ENCODE peak calls at places on chromosome 13, in five cellular contexts. One of them, this sample, is unnamed.

GRCh38 chr13:111252449-111253124 is 67.9 kb upstream of the TEX29 start:
- DNase-seq in cerebellar nuclear complex: no peak
- DNase-seq in T-helper 2 cell treated with Interferon-gamma antibody and Interleukin-4, amounts not matched to agents 5 μg/mL and 100 μg/mL, for 36 hours: no peak
- DNase-seq in MV-4-11: no peak
- DNase-seq in heart right ventricle: no peak
- DNase-seq in this sample: no peak

GRCh38 chr13:110179116-110179857 is 127.7 kb downstream of the COL4A1 start:
- DNase-seq in cerebellar nuclear complex: no peak
- DNase-seq in T-helper 2 cell treated with Interferon-gamma antibody and Interleukin-4, amounts not matched to agents 5 μg/mL and 100 μg/mL, for 36 hours: no peak
- DNase-seq in MV-4-11: no peak
- DNase-seq in heart right ventricle: no peak
- DNase-seq in this sample: no peak

GRCh38 chr13:94093652-94094310 is 385.7 kb downstream of the DCT start:
- DNase-seq in cerebellar nuclear complex: no peak
- DNase-seq in T-helper 2 cell treated with Interferon-gamma antibody and Interleukin-4, amounts not matched to agents 5 μg/mL and 100 μg/mL, for 36 hours: no peak
- DNase-seq in MV-4-11: no peak
- DNase-seq in heart right ventricle: no peak
- DNase-seq in this sample: no peak

GRCh38 chr13:67574320-67575233 is 344.4 kb upstream of the PCDH9 start:
- DNase-seq in cerebellar nuclear complex: no peak
- DNase-seq in T-helper 2 cell treated with Interferon-gamma antibody and Interleukin-4, amounts not matched to agents 5 μg/mL and 100 μg/mL, for 36 hours: no peak
- DNase-seq in MV-4-11: peak; percentile 50
- DNase-seq in heart right ventricle: no peak
- DNase-seq in this sample: no peak

GRCh38 chr13:31129419-31129818 is 32.3 kb downstream of the HSPH1 start:
- DNase-seq in cerebellar nuclear complex: no peak
- DNase-seq in T-helper 2 cell treated with Interferon-gamma antibody and Interleukin-4, amounts not matched to agents 5 μg/mL and 100 μg/mL, for 36 hours: no peak
- DNase-seq in MV-4-11: no peak
- DNase-seq in heart right ventricle: no peak
- DNase-seq in this sample: no peak

GRCh38 chr13:85970727-85971126 is 171.5 kb upstream of the SLITRK6 start:
- DNase-seq in cerebellar nuclear complex: no peak
- DNase-seq in T-helper 2 cell treated with Interferon-gamma antibody and Interleukin-4, amounts not matched to agents 5 μg/mL and 100 μg/mL, for 36 hours: no peak
- DNase-seq in MV-4-11: no peak
- DNase-seq in heart right ventricle: no peak
- DNase-seq in this sample: no peak

GRCh38 chr13:21318891-21319532 is 140.1 kb downstream of the ZDHHC20 start:
- DNase-seq in cerebellar nuclear complex: no peak
- DNase-seq in T-helper 2 cell treated with Interferon-gamma antibody and Interleukin-4, amounts not matched to agents 5 μg/mL and 100 μg/mL, for 36 hours: no peak
- DNase-seq in MV-4-11: no peak
- DNase-seq in heart right ventricle: no peak
- DNase-seq in this sample: no peak

GRCh38 chr13:94708031-94708571 is 4.2 kb downstream of the SOX21 start:
- DNase-seq in cerebellar nuclear complex: no peak
- DNase-seq in T-helper 2 cell treated with Interferon-gamma antibody and Interleukin-4, amounts not matched to agents 5 μg/mL and 100 μg/mL, for 36 hours: no peak
- DNase-seq in MV-4-11: no peak
- DNase-seq in heart right ventricle: no peak
- DNase-seq in this sample: no peak

GRCh38 chr13:110507678-110508381 is 53.7 kb downstream of the RAB20 start:
- DNase-seq in cerebellar nuclear complex: no peak
- DNase-seq in T-helper 2 cell treated with Interferon-gamma antibody and Interleukin-4, amounts not matched to agents 5 μg/mL and 100 μg/mL, for 36 hours: no peak
- DNase-seq in MV-4-11: no peak
- DNase-seq in heart right ventricle: no peak
- DNase-seq in this sample: no peak

GRCh38 chr13:39406688-39407087 is 196.3 kb downstream of the LHFPL6 start:
- DNase-seq in cerebellar nuclear complex: no peak
- DNase-seq in T-helper 2 cell treated with Interferon-gamma antibody and Interleukin-4, amounts not matched to agents 5 μg/mL and 100 μg/mL, for 36 hours: no peak
- DNase-seq in MV-4-11: no peak
- DNase-seq in heart right ventricle: no peak
- DNase-seq in this sample: no peak

GRCh38 chr13:112161441-112162301 is 94.7 kb downstream of the SOX1 start:
- DNase-seq in cerebellar nuclear complex: no peak
- DNase-seq in T-helper 2 cell treated with Interferon-gamma antibody and Interleukin-4, amounts not matched to agents 5 μg/mL and 100 μg/mL, for 36 hours: no peak
- DNase-seq in MV-4-11: no peak
- DNase-seq in heart right ventricle: no peak
- DNase-seq in this sample: no peak

GRCh38 chr13:100347941-100348340 is 240.6 kb downstream of the GGACT start:
- DNase-seq in cerebellar nuclear complex: no peak
- DNase-seq in T-helper 2 cell treated with Interferon-gamma antibody and Interleukin-4, amounts not matched to agents 5 μg/mL and 100 μg/mL, for 36 hours: no peak
- DNase-seq in MV-4-11: no peak
- DNase-seq in heart right ventricle: no peak
- DNase-seq in this sample: no peak

GRCh38 chr13:113468461-113469147 is 15.3 kb upstream of the ADPRHL1 start:
- DNase-seq in cerebellar nuclear complex: no peak
- DNase-seq in T-helper 2 cell treated with Interferon-gamma antibody and Interleukin-4, amounts not matched to agents 5 μg/mL and 100 μg/mL, for 36 hours: no peak
- DNase-seq in MV-4-11: no peak
- DNase-seq in heart right ventricle: no peak
- DNase-seq in this sample: no peak

GRCh38 chr13:112722433-112723250 is 32.8 kb downstream of the ATP11A start:
- DNase-seq in cerebellar nuclear complex: no peak
- DNase-seq in T-helper 2 cell treated with Interferon-gamma antibody and Interleukin-4, amounts not matched to agents 5 μg/mL and 100 μg/mL, for 36 hours: no peak
- DNase-seq in MV-4-11: no peak
- DNase-seq in heart right ventricle: peak; percentile 75
- DNase-seq in this sample: no peak

GRCh38 chr13:78239681-78240080 is 321.1 kb upstream of the EDNRB start:
- DNase-seq in cerebellar nuclear complex: no peak
- DNase-seq in T-helper 2 cell treated with Interferon-gamma antibody and Interleukin-4, amounts not matched to agents 5 μg/mL and 100 μg/mL, for 36 hours: no peak
- DNase-seq in MV-4-11: peak; percentile 69
- DNase-seq in heart right ventricle: no peak
- DNase-seq in this sample: no peak

GRCh38 chr13:76846363-76846762 is 39.8 kb downstream of the KCTD12 start:
- DNase-seq in cerebellar nuclear complex: no peak
- DNase-seq in T-helper 2 cell treated with Interferon-gamma antibody and Interleukin-4, amounts not matched to agents 5 μg/mL and 100 μg/mL, for 36 hours: no peak
- DNase-seq in MV-4-11: no peak
- DNase-seq in heart right ventricle: no peak
- DNase-seq in this sample: no peak

GRCh38 chr13:77896536-77896935 is 22.1 kb downstream of the EDNRB start:
- DNase-seq in cerebellar nuclear complex: no peak
- DNase-seq in T-helper 2 cell treated with Interferon-gamma antibody and Interleukin-4, amounts not matched to agents 5 μg/mL and 100 μg/mL, for 36 hours: no peak
- DNase-seq in MV-4-11: no peak
- DNase-seq in heart right ventricle: peak; percentile 81
- DNase-seq in this sample: no peak